ENCODE peak calls at places on chromosome 18, in six cellular contexts. L is neural progenitor cell, O is HepG2, C is PC-9, K is A673, B is DND-41. T is an unnamed sample.

GRCh38 chr18:12278765-12279682 is 24.9 kb downstream of the CIDEA start:
- DNase-seq in L (peak; percentile 87), O (peak; percentile 74), C (no peak), K (no peak), B (no peak), T (no peak)

GRCh38 chr18:8982416-8983183 is 119.9 kb upstream of the NDUFV2 start:
- DNase-seq in L (peak; percentile 69), O (peak; percentile 60), C (no peak), K (peak; percentile 80), B (peak; percentile 46), T (peak; percentile 83)

GRCh38 chr18:79851981-79852380 is 54.2 kb downstream of the KCNG2 start:
- DNase-seq in L (no peak), O (no peak), C (no peak), K (no peak), B (no peak), T (no peak)

GRCh38 chr18:80253871-80254492 is 6.7 kb upstream of the PARD6G start:
- DNase-seq in L (no peak), O (no peak), C (no peak), K (peak; percentile 14), B (peak; percentile 16), T (no peak)

GRCh38 chr18:68418226-68418868 is 296.6 kb downstream of the TMX3 start:
- DNase-seq in L (no peak), O (no peak), C (no peak), K (no peak), B (no peak), T (no peak)

GRCh38 chr18:12776821-12777471 is 74.1 kb downstream of the PSMG2 start:
- DNase-seq in L (no peak), O (no peak), C (no peak), K (peak; percentile 40), B (no peak), T (no peak)

GRCh38 chr18:72161686-72162085 is 382.5 kb downstream of the CBLN2 start:
- DNase-seq in L (no peak), O (no peak), C (no peak), K (no peak), B (no peak), T (peak; percentile 37)

GRCh38 chr18:42459873-42460272 is 504.8 kb downstream of the PIK3C3 start:
- DNase-seq in L (no peak), O (no peak), C (no peak), K (no peak), B (no peak), T (no peak)

GRCh38 chr18:54392621-54393023 is 34.9 kb downstream of the C18orf54 start:
- DNase-seq in L (peak; percentile 74), O (peak; percentile 52), C (peak; percentile 56), K (peak; percentile 82), B (no peak), T (peak; percentile 77)

GRCh38 chr18:33440011-33440383 is 524 bp downstream of the CCDC178 start:
- DNase-seq in L (peak; percentile 83), O (no peak), C (no peak), K (peak; percentile 67), B (no peak), T (no peak)

DNA sequence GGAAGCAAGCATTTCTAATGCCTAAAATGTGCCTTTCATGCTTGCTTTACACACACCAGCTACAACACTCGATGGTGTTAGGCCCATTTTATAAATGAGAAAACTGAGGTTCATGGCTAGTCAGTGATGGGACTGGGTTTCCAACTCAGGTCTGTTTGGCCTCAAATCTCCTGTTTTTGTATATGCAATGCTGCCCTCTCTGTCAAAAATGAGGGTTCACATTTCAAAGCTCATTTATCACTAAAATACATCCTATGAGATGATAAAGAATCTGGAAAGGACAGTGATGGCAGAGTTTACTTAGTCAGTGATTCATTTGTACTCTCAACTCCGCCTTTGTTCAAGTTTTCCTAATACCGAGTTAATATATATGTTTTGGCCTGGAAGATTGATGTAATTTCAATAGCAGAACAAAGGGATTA is 92.3 kb downstream of the KCTD1 start:
- DNase-seq in L (no peak), O (peak; percentile 10), C (no peak), K (no peak), B (no peak), T (peak; percentile 44)
- TF ChIP-seq CTCF in L (no peak), O (no peak), C (no peak), K (peak; percentile 24), B (peak; percentile 15), T (peak; percentile 39)

GRCh38 chr18:47250415-47251046 is 929 bp downstream of the SKOR2 start:
- DNase-seq in L (peak; percentile 60), O (no peak), C (no peak), K (no peak), B (no peak), T (no peak)

GRCh38 chr18:47247833-47248609 is 3.4 kb downstream of the SKOR2 start:
- DNase-seq in L (peak; percentile 59), O (no peak), C (no peak), K (no peak), B (no peak), T (no peak)

GRCh38 chr18:47247036-47247832 is 4.2 kb downstream of the SKOR2 start:
- DNase-seq in L (peak; percentile 83), O (no peak), C (no peak), K (no peak), B (no peak), T (no peak)

GRCh38 chr18:47249602-47250001 is 1.9 kb downstream of the SKOR2 start:
- DNase-seq in L (no peak), O (no peak), C (no peak), K (no peak), B (no peak), T (no peak)

DNA sequence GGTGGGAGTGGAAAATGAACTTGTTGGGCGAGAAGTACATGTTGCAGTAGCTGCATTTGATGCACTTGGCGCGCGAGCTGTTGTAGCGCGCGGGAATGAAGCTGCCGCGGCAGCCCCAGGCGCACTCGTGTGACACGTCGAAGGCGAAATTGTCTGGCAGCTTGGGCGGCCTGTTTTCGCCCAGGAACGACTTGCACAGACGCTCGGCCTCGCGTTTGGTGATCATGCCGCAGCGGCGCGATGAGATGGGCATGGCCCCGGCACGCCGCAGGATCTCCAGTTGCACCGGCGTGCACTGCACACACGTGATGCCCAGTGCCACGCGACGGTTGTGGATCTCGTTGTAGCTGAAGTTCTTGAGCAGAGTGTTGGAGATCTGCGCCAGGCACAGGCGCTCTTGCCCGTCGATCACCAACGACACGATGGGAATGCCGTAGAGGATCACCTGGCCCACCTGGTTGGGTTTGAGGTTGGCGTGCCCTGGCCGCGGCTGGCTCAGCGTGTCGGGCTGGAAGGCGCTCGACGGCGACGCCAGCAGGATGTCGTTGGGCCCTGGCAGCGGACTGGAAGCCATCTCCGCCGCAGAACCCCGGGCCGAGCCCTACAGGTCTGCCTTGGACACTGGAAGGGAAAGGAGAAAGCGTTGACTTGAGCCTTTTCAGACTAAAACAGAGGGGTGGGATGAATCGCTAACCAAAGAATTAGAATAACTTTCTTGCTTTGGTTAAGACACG is 2.7 kb downstream of the SKOR2 start:
- DNase-seq in L (peak; percentile 56), O (no peak), C (no peak), K (no peak), B (no peak), T (no peak)
- TF ChIP-seq EZH2 in L (peak; percentile 98), O (no peak), C (no peak), K (no peak), B (no peak), T (no peak)

DNA sequence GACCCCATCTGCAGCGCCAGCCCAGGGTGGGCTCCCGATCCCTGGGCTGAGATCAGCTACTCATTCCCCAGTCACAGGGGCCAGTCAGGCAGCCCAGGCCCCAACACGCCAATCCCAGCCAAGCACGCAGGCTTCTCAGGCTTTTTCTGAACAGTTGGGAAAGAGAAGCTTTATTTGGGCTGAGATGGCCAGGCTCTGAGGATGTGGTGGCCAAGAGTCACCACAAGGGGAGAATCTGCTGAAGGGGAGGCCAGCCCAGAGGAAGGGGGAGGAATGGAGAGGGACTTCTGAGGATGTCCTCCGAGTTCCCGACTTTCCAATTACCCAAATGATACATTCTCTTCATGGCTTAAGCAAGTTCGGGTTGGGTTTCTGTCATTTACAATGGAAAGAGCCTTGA is 2.8 kb upstream of the DIPK1C start:
- DNase-seq in L (peak; percentile 70), O (no peak), C (no peak), K (no peak), B (no peak), T (no peak)
- TF ChIP-seq CTCF in L (peak; percentile 57), O (no peak), C (no peak), K (peak; percentile 30), B (no peak), T (no peak)

GRCh38 chr18:59109375-59109774 is 30.3 kb upstream of the SEC11C start:
- DNase-seq in L (no peak), O (no peak), C (no peak), K (peak; percentile 68), B (no peak), T (no peak)
- TF ChIP-seq EZH2 in L (no peak), O (no peak), C (no peak), K (no peak), B (no peak), T (no peak)

DNA sequence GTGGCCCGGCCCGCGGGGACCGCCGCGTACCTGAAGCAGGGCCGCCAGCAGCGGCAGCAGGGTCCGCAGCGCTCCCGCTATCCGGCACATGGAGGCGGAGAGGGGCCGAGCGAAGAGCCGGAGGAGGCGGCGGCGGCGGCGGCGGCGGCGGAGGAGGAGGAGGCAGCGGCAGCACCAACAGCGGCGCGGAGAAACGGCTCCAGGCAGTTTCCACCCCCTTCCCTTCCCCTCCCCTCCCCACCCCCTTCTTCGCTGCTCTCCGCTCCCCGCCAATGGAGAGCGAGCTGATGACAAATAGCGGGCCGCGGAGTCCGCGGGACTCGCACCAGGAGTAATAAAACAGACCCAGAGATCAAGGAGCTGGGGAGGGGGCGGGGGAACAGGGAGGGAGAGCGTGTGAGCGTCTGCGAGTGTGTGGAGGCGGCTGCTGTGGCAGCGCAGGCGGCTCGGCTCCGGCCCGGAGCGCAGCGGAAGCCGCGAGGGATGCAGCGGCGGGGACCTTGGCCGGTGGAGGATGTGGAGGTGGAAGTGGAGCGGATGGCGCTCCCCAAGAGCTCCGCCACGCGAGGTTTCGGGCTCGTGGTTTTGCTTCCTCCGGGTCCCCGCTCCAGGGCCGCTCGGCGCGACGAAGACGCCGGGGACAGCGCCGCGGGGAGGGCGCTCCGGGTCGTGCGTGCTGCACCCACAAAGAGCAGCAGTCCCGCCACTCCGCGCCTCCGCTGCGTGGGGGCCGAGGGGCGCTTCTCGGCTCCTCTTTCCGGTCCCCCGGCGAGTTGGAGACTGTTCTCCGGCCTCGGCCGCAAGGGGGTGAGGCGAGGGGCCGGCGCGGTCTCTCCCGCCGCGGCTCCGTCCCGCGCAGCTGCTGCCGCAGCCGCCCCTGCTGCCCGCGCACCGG is at the start of gene CDH2:
- DNase-seq in L (peak; percentile 95), O (peak; percentile 77), C (no peak), K (peak; percentile 87), B (peak; percentile 88), T (peak; percentile 72)
- TF ChIP-seq CTCF in L (peak; percentile 42), O (peak; percentile 36), C (no peak), K (peak; percentile 18), B (peak; percentile 35), T (peak; percentile 20)

GRCh38 chr18:23356915-23357421 is 96.1 kb upstream of the RIOK3 start:
- DNase-seq in L (no peak), O (peak; percentile 83), C (no peak), K (no peak), B (no peak), T (no peak)
- TF ChIP-seq EZH2 in L (no peak), O (no peak), C (no peak), K (no peak), B (no peak), T (no peak)

GRCh38 chr18:27004056-27004829 is 138.7 kb upstream of the AQP4 start:
- DNase-seq in L (peak; percentile 25), O (no peak), C (no peak), K (peak; percentile 18), B (no peak), T (no peak)
- TF ChIP-seq CTCF in L (peak; percentile 41), O (peak; percentile 22), C (peak; percentile 57), K (peak; percentile 35), B (peak; percentile 64), T (peak; percentile 36)